ENCODE peak calls at places on chromosomes 2 and 18, in eight cellular contexts. One of them, this sample, is unnamed.

GRCh38 chr18:25305584-25305983 is 46.4 kb downstream of the ZNF521 start:
- DNase-seq in AG04450: no peak
- DNase-seq in adipocyte: no peak
- DNase-seq in neuronal stem cell: no peak
- DNase-seq in stomach: no peak
- DNase-seq in tibial nerve: no peak
- DNase-seq in MM.1S: no peak
- DNase-seq in CD8-positive, alpha-beta T cell: no peak
- DNase-seq in this sample: no peak

GRCh38 chr2:226077031-226077430 is 677.5 kb downstream of the NYAP2 start:
- DNase-seq in stomach: no peak
- DNase-seq in tibial nerve: no peak
- DNase-seq in AG04450: peak; percentile 51
- DNase-seq in adipocyte: peak; percentile 82
- DNase-seq in CD8-positive, alpha-beta T cell: no peak
- DNase-seq in MM.1S: no peak
- DNase-seq in neuronal stem cell: no peak
- DNase-seq in this sample: no peak

GRCh38 chr2:979286-979928 is 28.8 kb downstream of the SNTG2 start:
- DNase-seq in AG04450: no peak
- DNase-seq in tibial nerve: no peak
- DNase-seq in CD8-positive, alpha-beta T cell: no peak
- DNase-seq in adipocyte: no peak
- DNase-seq in stomach: no peak
- DNase-seq in neuronal stem cell: no peak
- DNase-seq in MM.1S: no peak
- DNase-seq in this sample: no peak

GRCh38 chr18:77547757-77548156 is 298.1 kb downstream of the GALR1 start:
- DNase-seq in adipocyte: no peak
- DNase-seq in CD8-positive, alpha-beta T cell: no peak
- DNase-seq in MM.1S: no peak
- DNase-seq in AG04450: no peak
- DNase-seq in neuronal stem cell: no peak
- DNase-seq in stomach: no peak
- DNase-seq in tibial nerve: no peak
- DNase-seq in this sample: no peak

GRCh38 chr2:197821550-197822218 is 17.3 kb downstream of the PLCL1 start:
- DNase-seq in neuronal stem cell: no peak
- DNase-seq in adipocyte: no peak
- DNase-seq in AG04450: no peak
- DNase-seq in CD8-positive, alpha-beta T cell: no peak
- DNase-seq in tibial nerve: no peak
- DNase-seq in MM.1S: no peak
- DNase-seq in stomach: no peak
- DNase-seq in this sample: no peak

GRCh38 chr2:214881647-214882205 is 72.2 kb upstream of the BARD1 start:
- DNase-seq in MM.1S: no peak
- DNase-seq in AG04450: no peak
- DNase-seq in CD8-positive, alpha-beta T cell: no peak
- DNase-seq in tibial nerve: no peak
- DNase-seq in neuronal stem cell: no peak
- DNase-seq in adipocyte: peak; percentile 47
- DNase-seq in stomach: no peak
- DNase-seq in this sample: peak; percentile 3

GRCh38 chr18:76450912-76451421 is 44.1 kb downstream of the ZNF516 start:
- DNase-seq in stomach: no peak
- DNase-seq in neuronal stem cell: peak; percentile 35
- DNase-seq in AG04450: peak; percentile 16
- DNase-seq in tibial nerve: no peak
- DNase-seq in adipocyte: peak; percentile 76
- DNase-seq in CD8-positive, alpha-beta T cell: no peak
- DNase-seq in MM.1S: no peak
- DNase-seq in this sample: peak; percentile 47

GRCh38 chr2:160324161-160324768 is 124.2 kb upstream of the ITGB6 start:
- DNase-seq in stomach: peak; percentile 63
- DNase-seq in adipocyte: peak; percentile 72
- DNase-seq in tibial nerve: peak; percentile 36
- DNase-seq in CD8-positive, alpha-beta T cell: peak; percentile 14
- DNase-seq in neuronal stem cell: no peak
- DNase-seq in AG04450: no peak
- DNase-seq in MM.1S: peak; percentile 50
- DNase-seq in this sample: peak; percentile 69

GRCh38 chr2:39696838-39697237 is 31.1 kb downstream of the TMEM178A start:
- DNase-seq in MM.1S: no peak
- DNase-seq in stomach: no peak
- DNase-seq in adipocyte: peak; percentile 80
- DNase-seq in tibial nerve: no peak
- DNase-seq in CD8-positive, alpha-beta T cell: no peak
- DNase-seq in AG04450: peak; percentile 49
- DNase-seq in neuronal stem cell: no peak
- DNase-seq in this sample: peak; percentile 16

GRCh38 chr2:74777161-74777900 is 56.6 kb upstream of the HK2 start:
- DNase-seq in AG04450: no peak
- DNase-seq in CD8-positive, alpha-beta T cell: no peak
- DNase-seq in MM.1S: no peak
- DNase-seq in tibial nerve: no peak
- DNase-seq in stomach: no peak
- DNase-seq in neuronal stem cell: no peak
- DNase-seq in adipocyte: no peak
- DNase-seq in this sample: peak; percentile 97

DNA sequence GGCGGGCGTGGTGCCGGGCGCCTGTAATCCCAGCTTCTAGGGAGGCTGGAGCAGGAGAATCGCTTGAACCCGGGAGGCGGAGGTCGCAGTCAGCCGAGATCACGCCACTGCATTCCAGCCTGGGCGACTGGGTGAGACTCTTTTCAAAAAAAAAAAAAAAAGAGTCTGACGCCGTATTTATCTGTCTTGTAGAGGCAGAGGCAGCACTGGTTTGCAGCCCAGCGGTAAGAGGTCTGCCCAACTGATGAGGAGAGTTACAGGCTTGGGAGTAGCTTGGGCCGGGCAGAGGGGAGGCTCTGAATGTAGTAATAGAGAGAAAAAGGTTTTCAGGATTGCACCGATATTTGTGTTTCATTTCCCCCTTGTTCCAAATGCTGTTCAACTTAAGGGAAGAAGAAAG is 9.4 kb upstream of the SP9 start:
- DNase-seq in tibial nerve: no peak
- DNase-seq in adipocyte: no peak
- DNase-seq in MM.1S: no peak
- DNase-seq in AG04450: no peak
- DNase-seq in neuronal stem cell: no peak
- DNase-seq in CD8-positive, alpha-beta T cell: no peak
- DNase-seq in stomach: no peak
- DNase-seq in this sample: no peak
- H3K4me3 ChIP-seq in tibial nerve: no peak overlapping the region
- H3K4me3 ChIP-seq in adipocyte: peak overlapping the region; percentile 82
- H3K4me3 ChIP-seq in MM.1S: peak overlapping the region; percentile 70
- H3K4me3 ChIP-seq in AG04450: no peak overlapping the region
- H3K4me3 ChIP-seq in neuronal stem cell: no peak overlapping the region
- H3K4me3 ChIP-seq in CD8-positive, alpha-beta T cell: no peak overlapping the region
- H3K4me3 ChIP-seq in stomach: no peak overlapping the region
- H3K4me3 ChIP-seq in this sample: no peak overlapping the region

GRCh38 chr2:178498137-178498536 is 17.9 kb downstream of the PLEKHA3 start:
- DNase-seq in MM.1S: peak; percentile 31
- DNase-seq in AG04450: no peak
- DNase-seq in neuronal stem cell: no peak
- DNase-seq in stomach: no peak
- DNase-seq in CD8-positive, alpha-beta T cell: no peak
- DNase-seq in adipocyte: no peak
- DNase-seq in tibial nerve: no peak
- DNase-seq in this sample: no peak
- H3K4me3 ChIP-seq in MM.1S: no peak overlapping the region
- H3K4me3 ChIP-seq in AG04450: no peak overlapping the region
- H3K4me3 ChIP-seq in neuronal stem cell: no peak overlapping the region
- H3K4me3 ChIP-seq in stomach: no peak overlapping the region
- H3K4me3 ChIP-seq in CD8-positive, alpha-beta T cell: no peak overlapping the region
- H3K4me3 ChIP-seq in adipocyte: no peak overlapping the region
- H3K4me3 ChIP-seq in tibial nerve: no peak overlapping the region
- H3K4me3 ChIP-seq in this sample: no peak overlapping the region

DNA sequence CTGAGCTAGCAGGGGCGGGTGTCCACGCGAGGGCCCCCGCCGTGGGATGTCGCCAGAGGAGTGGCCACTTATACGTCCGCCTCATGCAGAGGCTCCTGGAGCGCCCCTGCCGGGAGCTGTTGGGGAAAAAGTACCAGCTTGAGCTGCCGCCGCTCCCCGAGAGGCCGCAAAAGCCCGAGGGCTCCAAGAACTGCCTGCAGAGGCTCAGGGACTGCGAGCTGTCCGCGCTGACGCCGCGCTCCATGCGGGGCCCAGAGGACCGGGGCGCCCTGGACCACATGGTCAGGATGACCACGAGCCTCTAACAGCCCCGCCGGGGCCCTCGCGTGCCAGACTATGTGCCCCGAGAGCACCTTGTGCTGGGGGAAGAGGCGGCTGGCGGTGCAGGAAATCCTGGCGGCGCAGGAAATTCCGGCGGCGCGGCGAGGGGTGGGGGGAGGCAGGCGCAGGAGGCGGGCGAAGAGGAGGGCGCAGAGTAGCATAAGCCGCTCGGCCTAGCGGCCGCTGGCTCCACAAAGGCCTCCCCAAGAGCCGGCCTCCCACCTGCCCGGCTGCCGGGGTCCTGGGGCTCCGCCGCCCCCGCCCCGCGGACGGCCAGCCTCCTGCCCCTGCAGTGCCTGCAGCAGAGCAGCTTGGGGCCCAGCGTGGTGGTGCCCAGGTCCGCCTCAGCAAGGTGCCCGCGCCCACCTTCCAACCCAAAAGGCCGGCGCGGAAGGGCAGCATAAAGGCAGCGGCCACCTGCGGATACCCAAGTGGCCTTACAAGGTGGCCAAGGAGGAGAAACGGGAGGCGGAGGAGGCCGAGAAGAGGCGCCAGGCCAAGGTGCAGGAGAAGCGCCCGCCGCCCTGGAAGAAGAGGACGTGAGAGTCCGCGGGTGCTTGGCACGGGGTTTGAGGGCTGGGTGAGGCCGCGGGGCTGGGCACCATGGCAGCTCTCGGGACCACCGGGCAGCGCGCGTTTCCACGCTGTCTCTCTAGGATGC is 42.1 kb upstream of the TRIM43B start:
- DNase-seq in stomach: peak; percentile 74
- DNase-seq in MM.1S: peak; percentile 82
- DNase-seq in adipocyte: peak; percentile 83
- DNase-seq in tibial nerve: no peak
- DNase-seq in CD8-positive, alpha-beta T cell: peak; percentile 56
- DNase-seq in AG04450: peak; percentile 16
- DNase-seq in neuronal stem cell: no peak
- DNase-seq in this sample: no peak
- H3K4me3 ChIP-seq in stomach: peak overlapping the region; percentile 78
- H3K4me3 ChIP-seq in MM.1S: peak overlapping the region; percentile 95
- H3K4me3 ChIP-seq in adipocyte: peak overlapping the region; percentile 89
- H3K4me3 ChIP-seq in tibial nerve: peak overlapping the region; percentile 55
- H3K4me3 ChIP-seq in CD8-positive, alpha-beta T cell: peak overlapping the region; percentile 68
- H3K4me3 ChIP-seq in AG04450: peak overlapping the region; percentile 74
- H3K4me3 ChIP-seq in neuronal stem cell: no peak overlapping the region
- H3K4me3 ChIP-seq in this sample: no peak overlapping the region

DNA sequence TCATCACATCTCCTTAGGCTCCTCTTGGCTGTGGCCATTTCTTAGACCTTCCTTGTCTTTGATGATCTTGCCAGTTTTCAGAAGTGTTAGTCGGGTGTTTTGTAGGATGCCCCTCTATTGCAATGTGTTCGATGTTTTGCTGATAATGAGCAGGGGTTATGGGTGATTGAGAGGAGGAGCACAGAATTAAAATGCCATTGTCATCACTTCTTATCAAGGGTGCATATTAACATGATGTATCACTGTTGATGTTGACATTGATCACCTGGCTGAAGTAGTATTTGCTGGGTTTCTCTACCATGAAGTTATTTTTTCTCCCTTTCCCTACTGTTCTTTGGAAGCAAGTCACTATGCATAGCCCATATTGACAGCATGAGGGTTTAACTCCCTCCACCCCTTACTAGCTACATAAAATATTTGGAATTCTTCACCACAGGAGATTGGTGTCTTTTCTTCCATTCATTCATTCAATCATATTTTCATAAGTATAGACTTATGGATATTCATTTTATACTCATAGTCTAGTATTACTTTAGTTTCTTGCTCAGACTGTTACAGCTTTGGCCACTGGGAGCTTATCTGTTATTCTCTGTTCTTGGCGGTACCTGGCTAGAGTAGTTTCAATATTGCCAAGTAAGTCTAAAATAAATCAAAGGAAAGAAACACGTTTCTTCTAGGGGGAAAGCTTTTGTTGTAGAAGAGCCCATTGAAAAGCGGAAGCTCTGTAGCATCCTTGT is 54.5 kb upstream of the TMEM87B start:
- DNase-seq in adipocyte: no peak
- DNase-seq in stomach: no peak
- DNase-seq in tibial nerve: no peak
- DNase-seq in neuronal stem cell: no peak
- DNase-seq in CD8-positive, alpha-beta T cell: no peak
- DNase-seq in AG04450: no peak
- DNase-seq in MM.1S: peak; percentile 50
- DNase-seq in this sample: no peak
- H3K4me3 ChIP-seq in adipocyte: no peak overlapping the region
- H3K4me3 ChIP-seq in stomach: no peak overlapping the region
- H3K4me3 ChIP-seq in tibial nerve: no peak overlapping the region
- H3K4me3 ChIP-seq in neuronal stem cell: no peak overlapping the region
- H3K4me3 ChIP-seq in CD8-positive, alpha-beta T cell: no peak overlapping the region
- H3K4me3 ChIP-seq in AG04450: no peak overlapping the region
- H3K4me3 ChIP-seq in MM.1S: peak overlapping the region; percentile 48
- H3K4me3 ChIP-seq in this sample: no peak overlapping the region

GRCh38 chr18:49869354-49869753 is 56.0 kb upstream of the ACAA2 start:
- DNase-seq in AG04450: no peak
- DNase-seq in adipocyte: no peak
- DNase-seq in MM.1S: no peak
- DNase-seq in neuronal stem cell: no peak
- DNase-seq in tibial nerve: no peak
- DNase-seq in CD8-positive, alpha-beta T cell: no peak
- DNase-seq in stomach: no peak
- DNase-seq in this sample: no peak
- H3K4me3 ChIP-seq in AG04450: no peak overlapping the region
- H3K4me3 ChIP-seq in adipocyte: no peak overlapping the region
- H3K4me3 ChIP-seq in MM.1S: no peak overlapping the region
- H3K4me3 ChIP-seq in neuronal stem cell: no peak overlapping the region
- H3K4me3 ChIP-seq in tibial nerve: no peak overlapping the region
- H3K4me3 ChIP-seq in CD8-positive, alpha-beta T cell: no peak overlapping the region
- H3K4me3 ChIP-seq in stomach: no peak overlapping the region
- H3K4me3 ChIP-seq in this sample: no peak overlapping the region

GRCh38 chr18:56890632-56891031 is 239.5 kb downstream of the WDR7 start:
- DNase-seq in CD8-positive, alpha-beta T cell: no peak
- DNase-seq in AG04450: peak; percentile 73
- DNase-seq in MM.1S: no peak
- DNase-seq in stomach: no peak
- DNase-seq in adipocyte: peak; percentile 77
- DNase-seq in neuronal stem cell: no peak
- DNase-seq in tibial nerve: no peak
- DNase-seq in this sample: no peak
- H3K4me3 ChIP-seq in CD8-positive, alpha-beta T cell: no peak overlapping the region
- H3K4me3 ChIP-seq in AG04450: no peak overlapping the region
- H3K4me3 ChIP-seq in MM.1S: no peak overlapping the region
- H3K4me3 ChIP-seq in stomach: no peak overlapping the region
- H3K4me3 ChIP-seq in adipocyte: no peak overlapping the region
- H3K4me3 ChIP-seq in neuronal stem cell: no peak overlapping the region
- H3K4me3 ChIP-seq in tibial nerve: no peak overlapping the region
- H3K4me3 ChIP-seq in this sample: no peak overlapping the region